ENCODE peak calls at places on chromosomes 7 and 10, in seven cellular contexts. R is uterus; T is CD4-positive, CD25-positive, alpha-beta regulatory T cell; X is AG04450; V is colonic mucosa; U is MM.1S; E is gastrocnemius medialis. W is an unnamed sample. For H3K9me3, the result is how much of the 10 kb centered on the place peaks cover.

GRCh38 chr10:114042895-114043531 is 653 bp upstream of the ADRB1 start:
- DNase-seq in R (no peak), T (no peak), X (no peak), V (no peak), U (no peak), E (no peak), W (no peak)

GRCh38 chr7:149430197-149430596 is 30.7 kb downstream of the ZNF777 start:
- DNase-seq in R (no peak), T (no peak), X (no peak), V (no peak), U (no peak), E (no peak), W (no peak)

GRCh38 chr10:126062132-126063032 is 166.0 kb downstream of the FANK1 start:
- DNase-seq in R (peak), T (no peak), X (peak), V (peak), U (no peak), E (peak), W (peak)

GRCh38 chr10:91251430-91252056 is 31.1 kb downstream of the PCGF5 start:
- DNase-seq in R (peak), T (peak), X (no peak), V (peak), U (peak), E (peak), W (peak)

GRCh38 chr7:351256-351655 is 61.3 kb downstream of the FOXL3 start:
- DNase-seq in R (no peak), T (peak), X (no peak), V (no peak), U (no peak), E (no peak), W (no peak)

GRCh38 chr7:70728873-70729552 is 402.9 kb upstream of the GALNT17 start:
- DNase-seq in R (no peak), T (no peak), X (no peak), V (peak), U (no peak), E (no peak), W (no peak)

GRCh38 chr10:121990015-121990677 is 1.2 kb downstream of the TACC2 start:
- DNase-seq in R (no peak), T (no peak), X (no peak), V (peak), U (no peak), E (no peak), W (no peak)

GRCh38 chr7:67462781-67463191 is 466.2 kb downstream of the TYW1 start:
- DNase-seq in R (peak), T (no peak), X (no peak), V (peak), U (no peak), E (no peak), W (no peak)

GRCh38 chr7:3149961-3150516 is 106.4 kb upstream of the CARD11 start:
- DNase-seq in R (no peak), T (no peak), X (no peak), V (no peak), U (no peak), E (no peak), W (no peak)

GRCh38 chr10:50295367-50295766 is 44.1 kb upstream of the ASAH2 start:
- DNase-seq in R (no peak), T (no peak), X (no peak), V (no peak), U (no peak), E (no peak), W (no peak)

GRCh38 chr10:132588301-132589013 is 50.9 kb downstream of the INPP5A start:
- DNase-seq in R (no peak), T (no peak), X (no peak), V (peak), U (no peak), E (peak), W (no peak)

GRCh38 chr10:133261726-133262325 is 14.8 kb downstream of the ADAM8 start:
- DNase-seq in R (peak), T (peak), X (no peak), V (peak), U (peak), E (peak), W (peak)

GRCh38 chr10:71631007-71631859 is 88.3 kb downstream of the C10orf105 start:
- DNase-seq in R (no peak), T (no peak), X (no peak), V (no peak), U (no peak), E (no peak), W (no peak)

GRCh38 chr7:56125831-56126230 is 9.6 kb upstream of the NUPR2 start:
- DNase-seq in R (no peak), T (no peak), X (no peak), V (no peak), U (no peak), E (no peak), W (no peak)
- H3K9me3 ChIP-seq in R (under half), T (under half), X (under half), V (under half), U (under half), E (under half), W (under half)

GRCh38 chr7:128940494-128941322 is 3.0 kb downstream of the IRF5 start:
- DNase-seq in R (no peak), T (peak), X (no peak), V (peak), U (peak), E (no peak), W (peak)
- H3K4me3 ChIP-seq in R (no peak), T (peak), X (no peak), V (peak), U (peak), E (no peak), W (no peak)

GRCh38 chr10:22599048-22599561 is 115.3 kb downstream of the PIP4K2A start:
- DNase-seq in R (no peak), T (peak), X (peak), V (no peak), U (no peak), E (no peak), W (no peak)
- H3K9me3 ChIP-seq in R (under half), T (under half), X (under half), V (under half), U (under half), E (under half), W (under half)

GRCh38 chr10:36018996-36019395 is 376.9 kb upstream of the FZD8 start:
- DNase-seq in R (no peak), T (no peak), X (no peak), V (no peak), U (no peak), E (no peak), W (no peak)
- H3K4me3 ChIP-seq in R (no peak), T (no peak), X (no peak), V (no peak), U (no peak), E (no peak), W (no peak)

GRCh38 chr7:154880512-154880911 is 122.4 kb downstream of the PAXIP1 start:
- DNase-seq in R (no peak), T (no peak), X (no peak), V (no peak), U (no peak), E (no peak), W (no peak)
- H3K9me3 ChIP-seq in R (under half), T (under half), X (half or more), V (under half), U (under half), E (under half), W (under half)

GRCh38 chr10:28857164-28857563 is 179.8 kb downstream of the BAMBI start:
- DNase-seq in R (no peak), T (no peak), X (no peak), V (no peak), U (no peak), E (no peak), W (no peak)
- H3K4me3 ChIP-seq in R (no peak), T (no peak), X (no peak), V (no peak), U (no peak), E (no peak), W (no peak)

DNA sequence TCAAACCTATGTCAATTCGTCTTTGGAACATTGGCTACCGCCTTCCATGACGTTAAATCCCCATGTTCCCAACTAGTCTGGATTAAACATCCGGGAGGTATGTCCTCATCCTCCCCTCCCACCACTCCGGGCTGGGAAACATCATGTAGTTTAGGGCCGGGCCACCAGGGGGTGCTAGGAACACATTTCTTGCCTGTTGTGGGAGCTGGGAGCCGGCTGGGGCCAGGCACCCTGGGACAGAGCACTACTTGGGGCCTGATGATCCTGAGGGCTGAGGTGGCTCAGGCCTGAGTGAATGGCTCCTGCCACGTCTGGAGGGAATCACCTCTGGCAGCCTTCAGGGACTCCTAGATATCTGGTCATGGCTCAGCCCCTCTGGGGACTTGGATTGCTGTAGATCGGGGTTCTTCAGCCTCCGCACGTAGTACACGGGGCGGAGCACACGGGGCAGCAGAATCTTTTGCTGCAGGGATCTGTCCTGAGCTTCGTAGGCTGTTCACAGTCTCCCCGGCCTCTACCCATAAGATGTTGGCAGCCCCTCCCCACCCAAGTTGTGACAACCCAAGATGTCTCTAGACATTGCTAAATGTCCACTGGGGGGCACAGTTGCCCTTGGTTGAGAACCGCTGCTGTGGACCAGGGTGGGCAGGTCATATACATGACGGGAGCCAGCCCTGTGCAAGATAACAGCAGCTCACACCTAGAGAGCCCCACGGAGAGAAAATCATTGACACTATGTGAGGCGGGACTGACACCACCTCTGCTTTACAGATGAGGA is 141.2 kb upstream of the ZNF716 start:
- DNase-seq in R (no peak), T (no peak), X (no peak), V (no peak), U (no peak), E (no peak), W (no peak)
- H3K9me3 ChIP-seq in R (under half), T (half or more), X (half or more), V (under half), U (under half), E (under half), W (under half)

GRCh38 chr10:104334965-104335650 is 3.2 kb downstream of the ITPRIP start:
- DNase-seq in R (no peak), T (no peak), X (no peak), V (peak), U (no peak), E (no peak), W (no peak)
- H3K4me3 ChIP-seq in R (no peak), T (peak), X (peak), V (no peak), U (no peak), E (no peak), W (peak)

GRCh38 chr10:128839134-128839533 is 627.9 kb upstream of the MGMT start:
- DNase-seq in R (no peak), T (no peak), X (no peak), V (no peak), U (no peak), E (no peak), W (no peak)

GRCh38 chr10:128839701-128840100 is 627.3 kb upstream of the MGMT start:
- DNase-seq in R (no peak), T (no peak), X (no peak), V (no peak), U (no peak), E (no peak), W (no peak)

GRCh38 chr10:128835361-128835760 is 631.7 kb upstream of the MGMT start:
- DNase-seq in R (no peak), T (no peak), X (no peak), V (no peak), U (no peak), E (no peak), W (no peak)

GRCh38 chr10:128837478-128837877 is 629.6 kb upstream of the MGMT start:
- DNase-seq in R (no peak), T (no peak), X (no peak), V (no peak), U (no peak), E (no peak), W (no peak)
- H3K9me3 ChIP-seq in R (under half), T (under half), X (under half), V (under half), U (under half), E (under half), W (under half)